ENCODE peak calls at places on chromosomes 12 and 14, in four cellular contexts. Y is activated CD8-positive, alpha-beta T cell treated with anti-CD3 and anti-CD28 coated beads for 36 hours; J is fibroblast of pulmonary artery; X is body of pancreas. S is an unnamed sample.

GRCh38 chr14:99724196-99724891 is 40.2 kb downstream of the CYP46A1 start:
- DNase-seq in Y (no peak), J (peak), X (no peak), S (peak)

GRCh38 chr12:42056130-42056529 is 88.5 kb downstream of the GXYLT1 start:
- DNase-seq in Y (no peak), J (no peak), X (no peak), S (no peak)

GRCh38 chr12:110640275-110641025 is 26.5 kb downstream of the TCTN1 start:
- DNase-seq in Y (no peak), J (no peak), X (no peak), S (no peak)

GRCh38 chr14:104184506-104184905 is 46.1 kb downstream of the KIF26A start:
- DNase-seq in Y (no peak), J (no peak), X (no peak), S (no peak)

GRCh38 chr14:65360144-65360784 is 52.3 kb upstream of the FUT8 start:
- DNase-seq in Y (peak), J (no peak), X (no peak), S (no peak)

GRCh38 chr12:11657511-11657910 is 8.0 kb downstream of the ETV6 start:
- DNase-seq in Y (peak), J (no peak), X (no peak), S (no peak)

GRCh38 chr14:52043690-52044089 is 25.2 kb downstream of the NID2 start:
- DNase-seq in Y (peak), J (no peak), X (no peak), S (peak)

GRCh38 chr12:101642115-101643067 is 47.6 kb downstream of the MYBPC1 start:
- DNase-seq in Y (peak), J (no peak), X (peak), S (no peak)

GRCh38 chr12:16281157-16281556 is 3.7 kb upstream of the SLC15A5 start:
- DNase-seq in Y (no peak), J (peak), X (no peak), S (no peak)

GRCh38 chr12:91959220-91959619 is 186.4 kb downstream of the BTG1 start:
- DNase-seq in Y (no peak), J (no peak), X (no peak), S (no peak)

GRCh38 chr12:34288963-34289345 is 266.7 kb downstream of the ALG10 start:
- DNase-seq in Y (no peak), J (no peak), X (no peak), S (peak)

GRCh38 chr12:57241556-57242310 is 9.3 kb downstream of the STAC3 start:
- DNase-seq in Y (no peak), J (no peak), X (no peak), S (no peak)

GRCh38 chr12:53845932-53846331 is 92.7 kb upstream of the HOXC13 start:
- DNase-seq in Y (no peak), J (no peak), X (no peak), S (no peak)

GRCh38 chr14:51365241-51365940 is 125.3 kb downstream of the TMX1 start:
- DNase-seq in Y (no peak), J (peak), X (no peak), S (no peak)

GRCh38 chr14:36773136-36773540 is 111.5 kb downstream of the PAX9 start:
- DNase-seq in Y (no peak), J (peak), X (no peak), S (no peak)

GRCh38 chr12:92270501-92270900 is 124.9 kb upstream of the BTG1 start:
- DNase-seq in Y (no peak), J (no peak), X (no peak), S (no peak)

GRCh38 chr12:51590347-51591019 is 550 bp upstream of the SCN8A start:
- DNase-seq in Y (peak), J (peak), X (peak), S (peak)

GRCh38 chr12:15244341-15244740 is 23.1 kb upstream of the RERG start:
- DNase-seq in Y (no peak), J (no peak), X (no peak), S (no peak)

GRCh38 chr12:111505601-111506036 is 93.5 kb downstream of the ATXN2 start:
- DNase-seq in Y (peak), J (no peak), X (no peak), S (no peak)

GRCh38 chr12:55067701-55068100 is 47.9 kb downstream of the NEUROD4 start:
- DNase-seq in Y (no peak), J (no peak), X (no peak), S (no peak)

GRCh38 chr14:100533647-100534485 is 53.4 kb downstream of the BEGAIN start:
- DNase-seq in Y (no peak), J (no peak), X (peak), S (peak)

GRCh38 chr12:2958432-2959193 is 584 bp upstream of the TEAD4 start:
- DNase-seq in Y (peak), J (peak), X (peak), S (no peak)

GRCh38 chr14:77910506-77910905 is 110.6 kb downstream of the ADCK1 start:
- DNase-seq in Y (no peak), J (no peak), X (peak), S (no peak)

GRCh38 chr14:38073641-38074040 is 134.1 kb upstream of the SSTR1 start:
- DNase-seq in Y (no peak), J (no peak), X (no peak), S (no peak)

GRCh38 chr14:38074091-38074490 is 133.6 kb upstream of the SSTR1 start:
- DNase-seq in Y (no peak), J (no peak), X (no peak), S (no peak)

GRCh38 chr14:38079268-38079667 is 128.4 kb upstream of the SSTR1 start:
- DNase-seq in Y (no peak), J (no peak), X (no peak), S (no peak)

GRCh38 chr14:38078393-38078792 is 129.3 kb upstream of the SSTR1 start:
- DNase-seq in Y (peak), J (no peak), X (peak), S (peak)

DNA sequence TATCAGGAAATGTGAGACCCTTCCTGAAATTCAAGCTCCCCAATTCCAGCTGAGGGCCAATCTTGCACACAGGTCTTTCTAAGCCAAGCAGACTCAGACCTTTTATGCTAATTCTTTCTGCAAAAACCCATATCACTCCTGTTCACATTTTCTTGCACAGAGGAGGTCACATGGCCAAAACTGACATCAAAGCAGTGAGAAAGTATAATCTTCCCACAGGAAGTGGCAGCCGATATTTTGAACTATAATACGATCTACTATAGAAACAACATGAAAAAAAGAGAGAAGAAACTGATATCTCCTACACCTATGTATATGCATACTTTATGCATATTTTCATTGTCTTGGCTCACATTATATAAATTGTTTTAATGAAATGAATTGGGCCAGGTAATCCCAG is 132.9 kb upstream of the SSTR1 start:
- DNase-seq in Y (no peak), J (no peak), X (no peak), S (no peak)
- TF ChIP-seq CTCF in Y (no peak), J (no peak), X (no peak), S (no peak)

GRCh38 chr12:6618483-6618882 is 11.3 kb upstream of the CHD4 start:
- DNase-seq in Y (no peak), J (no peak), X (no peak), S (no peak)
- TF ChIP-seq CTCF in Y (no peak), J (no peak), X (no peak), S (no peak)

GRCh38 chr12:94898388-94898787 is 105.1 kb downstream of the NDUFA12 start:
- DNase-seq in Y (no peak), J (peak), X (no peak), S (no peak)
- TF ChIP-seq CTCF in Y (no peak), J (peak), X (no peak), S (no peak)

GRCh38 chr12:30755395-30755762 is 628 bp upstream of the CAPRIN2 start:
- DNase-seq in Y (no peak), J (no peak), X (no peak), S (no peak)

GRCh38 chr12:30756074-30756473 is 1.3 kb upstream of the CAPRIN2 start:
- DNase-seq in Y (no peak), J (no peak), X (no peak), S (no peak)

GRCh38 chr12:30753761-30754382 is 879 bp downstream of the CAPRIN2 start:
- DNase-seq in Y (no peak), J (peak), X (no peak), S (no peak)

GRCh38 chr12:30754383-30754749 is 385 bp downstream of the CAPRIN2 start:
- DNase-seq in Y (peak), J (no peak), X (no peak), S (no peak)

GRCh38 chr12:30754750-30755394 is at the start of gene CAPRIN2:
- DNase-seq in Y (peak), J (peak), X (peak), S (peak)
- TF ChIP-seq CTCF in Y (no peak), J (no peak), X (peak), S (no peak)

GRCh38 chr14:93733646-93734045 is 54.6 kb downstream of the PRIMA1 start:
- DNase-seq in Y (no peak), J (no peak), X (no peak), S (no peak)

GRCh38 chr14:93737574-93737973 is 50.7 kb downstream of the PRIMA1 start:
- DNase-seq in Y (no peak), J (no peak), X (no peak), S (no peak)

GRCh38 chr14:93734961-93735360 is 53.3 kb downstream of the PRIMA1 start:
- DNase-seq in Y (no peak), J (no peak), X (no peak), S (no peak)

GRCh38 chr14:93734086-93734822 is 54.0 kb downstream of the PRIMA1 start:
- DNase-seq in Y (peak), J (no peak), X (no peak), S (no peak)

GRCh38 chr14:93736378-93737014 is 51.8 kb downstream of the PRIMA1 start:
- DNase-seq in Y (peak), J (no peak), X (no peak), S (no peak)
- TF ChIP-seq CTCF in Y (no peak), J (no peak), X (peak), S (no peak)

GRCh38 chr12:65962921-65963883 is 138.9 kb downstream of the HMGA2 start:
- DNase-seq in Y (peak), J (no peak), X (peak), S (peak)

GRCh38 chr12:65961731-65962130 is 137.4 kb downstream of the HMGA2 start:
- DNase-seq in Y (no peak), J (no peak), X (no peak), S (no peak)

GRCh38 chr12:65959452-65959851 is 135.2 kb downstream of the HMGA2 start:
- DNase-seq in Y (no peak), J (no peak), X (no peak), S (no peak)

GRCh38 chr12:65958456-65958855 is 134.2 kb downstream of the HMGA2 start:
- DNase-seq in Y (no peak), J (no peak), X (peak), S (no peak)

DNA sequence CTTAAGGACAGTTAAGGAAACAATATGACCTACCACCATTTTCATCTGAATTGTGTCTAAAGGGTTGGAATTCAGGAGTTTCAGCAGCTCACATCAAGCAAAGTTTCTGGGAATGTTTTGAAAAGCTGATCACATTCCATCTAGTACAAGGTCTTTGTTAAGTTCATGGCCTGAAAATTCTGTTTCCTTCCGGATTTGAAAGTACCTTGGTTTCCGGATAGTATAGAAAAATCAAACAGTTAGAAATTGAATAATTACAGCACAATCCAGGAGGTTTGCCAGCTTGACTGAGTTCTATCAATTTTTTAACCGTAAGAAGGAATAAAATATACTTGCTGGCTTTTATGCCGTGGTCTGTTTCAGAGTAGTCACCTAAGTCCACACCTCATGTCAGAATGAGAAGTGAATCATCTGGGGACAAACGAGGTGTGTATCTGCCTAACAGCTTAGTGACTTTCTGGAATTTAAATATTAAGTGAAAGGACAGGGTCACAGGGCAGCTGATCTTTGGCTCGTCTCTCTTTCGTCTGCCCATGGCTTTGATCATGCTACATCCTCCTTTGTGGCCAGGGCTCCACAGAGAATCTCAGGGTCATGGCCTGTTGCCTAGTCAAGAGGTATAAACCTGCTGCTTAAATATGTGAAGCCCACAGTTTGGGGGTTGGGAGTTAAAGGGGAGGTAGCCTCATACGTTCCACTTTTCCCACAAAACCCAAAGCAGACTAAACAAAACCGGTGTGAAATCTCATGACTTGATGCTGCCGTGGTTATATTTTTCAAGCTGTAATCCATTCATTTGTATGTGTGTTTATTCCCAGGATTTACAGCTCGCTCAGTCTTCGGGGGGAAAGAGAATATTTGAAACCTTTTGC is 136.8 kb downstream of the HMGA2 start:
- DNase-seq in Y (no peak), J (no peak), X (no peak), S (no peak)
- TF ChIP-seq CTCF in Y (no peak), J (no peak), X (no peak), S (no peak)

S was measured in natural killer cell.